ENCODE peak calls at places on chromosomes 3 and 15, in six cellular contexts. B is pancreas, G is ascending aorta, W is HFFc6, I is tibial artery, A is A549. Y is an unnamed sample.

GRCh38 chr15:57677206-57677605 is 29.3 kb upstream of the POLR2M start:
- DNase-seq in B (no peak), G (no peak), W (no peak), I (no peak), A (no peak), Y (no peak)

GRCh38 chr15:85707519-85708338 is 87.0 kb downstream of the KLHL25 start:
- DNase-seq in B (no peak), G (no peak), W (peak; percentile 10), I (no peak), A (no peak), Y (no peak)

GRCh38 chr3:176953106-176954080 is 243.9 kb downstream of the TBL1XR1 start:
- DNase-seq in B (no peak), G (no peak), W (peak; percentile 21), I (peak; percentile 25), A (no peak), Y (no peak)

GRCh38 chr3:13264468-13264795 is 155.7 kb downstream of the NUP210 start:
- DNase-seq in B (no peak), G (no peak), W (no peak), I (no peak), A (no peak), Y (no peak)

GRCh38 chr3:184085389-184085852 is 11.4 kb upstream of the HTR3E start:
- DNase-seq in B (no peak), G (no peak), W (peak; percentile 10), I (no peak), A (no peak), Y (no peak)

GRCh38 chr15:99326235-99326634 is 75.0 kb downstream of the LRRC28 start:
- DNase-seq in B (no peak), G (no peak), W (no peak), I (no peak), A (no peak), Y (no peak)

GRCh38 chr3:52454235-52454937 is 545 bp upstream of the TNNC1 start:
- DNase-seq in B (peak; percentile 72), G (no peak), W (no peak), I (no peak), A (no peak), Y (no peak)

GRCh38 chr15:88622605-88622975 is 1.4 kb downstream of the AEN start:
- DNase-seq in B (no peak), G (no peak), W (no peak), I (no peak), A (no peak), Y (no peak)

GRCh38 chr3:13235079-13235478 is 161.8 kb upstream of the IQSEC1 start:
- DNase-seq in B (no peak), G (no peak), W (no peak), I (no peak), A (no peak), Y (no peak)

GRCh38 chr3:54578417-54578816 is 349.4 kb downstream of the LRTM1 start:
- DNase-seq in B (no peak), G (no peak), W (no peak), I (peak; percentile 23), A (no peak), Y (no peak)

GRCh38 chr15:75672646-75673425 is 25.1 kb downstream of the SNX33 start:
- DNase-seq in B (peak; percentile 78), G (no peak), W (peak; percentile 72), I (no peak), A (no peak), Y (no peak)

GRCh38 chr3:32321095-32321835 is 70.4 kb upstream of the CMTM7 start:
- DNase-seq in B (no peak), G (no peak), W (no peak), I (no peak), A (no peak), Y (no peak)

GRCh38 chr3:13282986-13283876 is 136.9 kb downstream of the NUP210 start:
- DNase-seq in B (no peak), G (no peak), W (no peak), I (no peak), A (peak; percentile 64), Y (no peak)

GRCh38 chr3:142319094-142319493 is 93.7 kb upstream of the GK5 start:
- DNase-seq in B (no peak), G (no peak), W (peak; percentile 70), I (no peak), A (no peak), Y (no peak)

GRCh38 chr15:39310633-39311032 is 270.2 kb upstream of the THBS1 start:
- DNase-seq in B (no peak), G (no peak), W (peak; percentile 27), I (no peak), A (no peak), Y (no peak)

GRCh38 chr3:79016587-79017380 is 751.0 kb downstream of the ROBO1 start:
- DNase-seq in B (no peak), G (no peak), W (no peak), I (no peak), A (no peak), Y (no peak)

GRCh38 chr15:85691350-85692240 is 103.1 kb downstream of the KLHL25 start:
- DNase-seq in B (no peak), G (no peak), W (no peak), I (no peak), A (no peak), Y (no peak)

GRCh38 chr3:38739396-38739689 is 76.7 kb downstream of the SCN10A start:
- DNase-seq in B (no peak), G (no peak), W (no peak), I (no peak), A (no peak), Y (no peak)

GRCh38 chr3:12545473-12545791 is at the start of gene MKRN2OS:
- DNase-seq in B (peak; percentile 67), G (no peak), W (no peak), I (no peak), A (no peak), Y (no peak)

GRCh38 chr3:165815682-165816081 is 21.5 kb downstream of the BCHE start:
- DNase-seq in B (no peak), G (no peak), W (no peak), I (no peak), A (no peak), Y (no peak)

GRCh38 chr3:165816209-165816608 is 21.0 kb downstream of the BCHE start:
- DNase-seq in B (no peak), G (no peak), W (no peak), I (no peak), A (no peak), Y (no peak)

GRCh38 chr3:165817160-165817709 is 20.0 kb downstream of the BCHE start:
- DNase-seq in B (no peak), G (no peak), W (no peak), I (no peak), A (no peak), Y (no peak)

GRCh38 chr3:165814380-165814779 is 22.8 kb downstream of the BCHE start:
- DNase-seq in B (no peak), G (no peak), W (no peak), I (no peak), A (no peak), Y (no peak)
- TF ChIP-seq CTCF in B (no peak), G (no peak), W (no peak), I (no peak), A (no peak), Y (no peak)

GRCh38 chr3:104612218-104612617 is 754.5 kb upstream of the ALCAM start:
- DNase-seq in B (no peak), G (no peak), W (no peak), I (no peak), A (no peak), Y (no peak)
- TF ChIP-seq CTCF in B (no peak), G (no peak), W (no peak), I (no peak), A (no peak), Y (no peak)

DNA sequence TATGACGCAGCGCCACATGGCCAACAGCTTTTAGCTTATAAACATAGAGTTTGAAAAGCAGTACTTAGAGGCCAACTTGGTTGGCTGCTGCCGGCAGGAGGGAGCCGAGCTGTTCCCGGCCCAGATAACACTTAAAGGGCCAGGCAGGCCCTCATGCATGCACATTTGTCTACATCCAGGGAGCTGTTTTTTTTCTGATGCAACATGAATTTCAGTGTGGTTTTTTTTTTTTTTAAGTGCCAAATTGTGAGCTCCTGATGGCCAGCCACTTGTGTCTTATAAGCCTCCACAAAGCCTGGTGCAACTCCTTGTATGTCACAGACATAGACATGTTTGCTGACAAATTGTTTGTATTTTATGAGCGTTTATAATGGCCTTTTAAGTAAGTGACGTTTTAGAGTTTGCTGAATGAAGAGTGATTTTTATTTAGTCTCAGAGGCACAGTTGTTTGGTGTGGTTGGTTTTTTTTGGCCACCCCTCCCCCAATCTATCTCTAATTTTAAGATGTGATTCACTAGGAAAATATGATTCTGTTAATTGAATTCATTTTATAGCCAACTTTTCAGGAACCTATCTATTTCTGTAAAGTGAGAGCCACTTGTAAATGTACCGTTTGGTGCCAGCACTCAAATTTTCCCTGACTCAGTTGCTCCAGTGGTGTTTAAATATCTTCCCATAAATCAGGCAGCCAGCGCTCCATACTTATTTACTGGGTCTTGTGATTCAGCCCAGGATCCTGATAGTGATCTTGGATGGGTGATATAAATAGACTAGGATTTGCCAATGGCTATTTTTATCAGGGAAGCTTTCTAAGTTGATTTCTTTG is 134.3 kb downstream of the VGLL4 start:
- DNase-seq in B (peak; percentile 82), G (peak; percentile 55), W (peak; percentile 82), I (peak; percentile 86), A (no peak), Y (no peak)
- TF ChIP-seq CTCF in B (no peak), G (no peak), W (peak; percentile 21), I (peak; percentile 11), A (no peak), Y (no peak)

DNA sequence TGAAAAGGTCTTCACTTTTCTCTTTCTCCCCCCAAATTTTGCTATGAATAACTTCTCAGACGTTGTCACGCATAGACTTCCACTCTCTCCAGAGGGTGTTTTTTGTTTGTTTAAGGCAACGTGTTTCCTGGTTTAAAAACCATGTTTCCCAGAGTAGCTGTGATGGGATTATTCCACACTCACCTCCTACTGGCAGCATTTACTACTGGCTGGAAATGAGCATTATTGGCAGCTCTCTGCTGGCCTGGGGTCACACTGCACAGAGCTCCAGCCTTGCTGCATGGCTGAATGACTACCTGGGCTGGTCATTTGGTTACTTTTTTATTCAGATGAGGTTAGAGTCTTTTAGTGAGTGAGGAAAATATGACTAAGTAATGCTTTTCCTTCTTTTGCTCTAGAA is 65.2 kb downstream of the RARB start:
- DNase-seq in B (no peak), G (no peak), W (no peak), I (no peak), A (no peak), Y (no peak)
- TF ChIP-seq CTCF in B (no peak), G (no peak), W (no peak), I (no peak), A (no peak), Y (no peak)

GRCh38 chr3:197494366-197495058 is 61.3 kb downstream of the BDH1 start:
- DNase-seq in B (no peak), G (no peak), W (no peak), I (no peak), A (no peak), Y (no peak)
- TF ChIP-seq CTCF in B (no peak), G (no peak), W (no peak), I (no peak), A (no peak), Y (no peak)